ENCODE peak calls at places on chromosomes 4 and X, in nine cellular contexts. D is thyroid gland, O is IMR-90, E is ovary, W is OCI-LY7, M is retinal pigment epithelial cell, Z is mammary epithelial cell, U is GM13977, R is A549. A is an unnamed sample.

GRCh38 chr4:110586137-110586850 is 36.6 kb downstream of the PITX2 start:
- DNase-seq in R (peak), W (peak), D (no peak), Z (peak), O (peak), U (peak), M (peak), E (no peak), A (no peak)

GRCh38 chr4:25913056-25913850 is 767 bp upstream of the SMIM20 start:
- DNase-seq in D (peak), U (peak), R (no peak), O (peak), E (peak), Z (no peak), W (peak), M (no peak), A (no peak)

GRCh38 chr4:31592293-31592692 is 872.1 kb downstream of the PCDH7 start:
- DNase-seq in Z (no peak), D (no peak), O (no peak), E (no peak), R (no peak), U (no peak), W (no peak), M (no peak), A (no peak)

GRCh38 chr4:55635760-55636621 is at the start of gene NMU:
- DNase-seq in M (no peak), Z (peak), E (no peak), O (no peak), R (no peak), D (peak), W (no peak), U (peak), A (peak)

GRCh38 chr4:47031713-47032404 is 492 bp downstream of the GABRB1 start:
- DNase-seq in O (no peak), R (no peak), D (peak), W (no peak), E (no peak), M (no peak), Z (peak), U (no peak), A (no peak)

GRCh38 chr4:54229631-54230478 is 762 bp downstream of the PDGFRA start:
- DNase-seq in O (peak), E (peak), W (no peak), M (no peak), D (no peak), R (no peak), U (peak), Z (no peak), A (peak)

GRCh38 chr4:54493862-54494261 is 163.9 kb upstream of the KIT start:
- DNase-seq in Z (no peak), W (no peak), U (no peak), M (no peak), R (no peak), D (no peak), O (peak), E (no peak), A (no peak)

GRCh38 chrX:153933751-153934472 is 925 bp downstream of the NAA10 start:
- DNase-seq in O (peak), W (no peak), U (no peak), R (no peak), E (no peak), M (no peak), D (no peak), Z (peak), A (no peak)

GRCh38 chr4:2071252-2071911 is 12.3 kb downstream of the NAT8L start:
- DNase-seq in Z (no peak), E (no peak), O (no peak), D (peak), U (no peak), M (no peak), W (no peak), R (no peak), A (peak)

GRCh38 chr4:167210166-167210565 is 24.1 kb downstream of the SPOCK3 start:
- DNase-seq in E (no peak), M (no peak), O (no peak), R (no peak), Z (no peak), U (no peak), W (no peak), D (no peak), A (no peak)

GRCh38 chr4:7295201-7295916 is 103.0 kb downstream of the SORCS2 start:
- DNase-seq in D (peak), M (no peak), R (no peak), O (no peak), E (peak), U (no peak), Z (no peak), W (no peak), A (no peak)

GRCh38 chrX:99301990-99302389 is 1108.1 kb downstream of the PCDH19 start:
- DNase-seq in Z (no peak), M (no peak), R (no peak), U (peak), E (no peak), W (peak), O (no peak), D (no peak), A (no peak)

GRCh38 chr4:142265536-142265935 is 580.6 kb downstream of the INPP4B start:
- DNase-seq in W (no peak), O (peak), U (no peak), D (no peak), R (peak), M (peak), E (no peak), Z (peak), A (no peak)

GRCh38 chr4:167854881-167855280 is 237.5 kb upstream of the ANXA10 start:
- DNase-seq in Z (no peak), W (no peak), R (no peak), M (no peak), E (no peak), D (no peak), O (no peak), U (no peak), A (no peak)

GRCh38 chr4:179867300-179867878 is 2375.8 kb upstream of the TENM3 start:
- DNase-seq in U (peak), R (peak), Z (peak), M (no peak), D (peak), W (peak), E (no peak), O (peak), A (peak)

GRCh38 chr4:83046693-83047473 is 11.9 kb downstream of the COPS4 start:
- DNase-seq in E (no peak), Z (no peak), W (no peak), D (no peak), M (no peak), O (no peak), R (no peak), U (no peak), A (no peak)

GRCh38 chr4:126733301-126733700 is 899.5 kb upstream of the INTU start:
- DNase-seq in Z (no peak), M (no peak), W (no peak), O (peak), D (no peak), U (no peak), R (no peak), E (no peak), A (no peak)

GRCh38 chrX:20061869-20062254 is 54.8 kb downstream of the MAP7D2 start:
- DNase-seq in U (no peak), M (peak), O (peak), R (no peak), D (peak), E (no peak), W (no peak), Z (peak), A (no peak)

GRCh38 chrX:6184900-6185515 is 43.7 kb downstream of the NLGN4X start:
- DNase-seq in O (no peak), E (no peak), M (no peak), D (no peak), U (no peak), Z (peak), R (no peak), W (peak), A (no peak)

GRCh38 chr4:158170691-158171455 is 2.0 kb downstream of the GASK1B start:
- DNase-seq in E (peak), D (no peak), R (no peak), M (no peak), U (peak), O (peak), W (no peak), Z (peak), A (peak)

GRCh38 chrX:94053575-94053974 is 379.6 kb downstream of the FAM133A start:
- DNase-seq in R (no peak), D (no peak), W (no peak), E (no peak), O (no peak), U (no peak), M (no peak), Z (peak), A (no peak)

GRCh38 chrX:94057385-94057784 is 383.4 kb downstream of the FAM133A start:
- DNase-seq in Z (peak), D (no peak), O (no peak), M (no peak), E (no peak), R (no peak), U (no peak), W (no peak), A (no peak)

GRCh38 chrX:94058728-94059382 is 384.8 kb downstream of the FAM133A start:
- DNase-seq in D (no peak), R (no peak), U (peak), Z (peak), O (no peak), E (no peak), M (no peak), W (peak), A (no peak)
- TF ChIP-seq CTCF in D (peak), R (peak), U (peak), Z (peak), O (peak), E (no peak), M (peak), W (peak), A (peak)

DNA sequence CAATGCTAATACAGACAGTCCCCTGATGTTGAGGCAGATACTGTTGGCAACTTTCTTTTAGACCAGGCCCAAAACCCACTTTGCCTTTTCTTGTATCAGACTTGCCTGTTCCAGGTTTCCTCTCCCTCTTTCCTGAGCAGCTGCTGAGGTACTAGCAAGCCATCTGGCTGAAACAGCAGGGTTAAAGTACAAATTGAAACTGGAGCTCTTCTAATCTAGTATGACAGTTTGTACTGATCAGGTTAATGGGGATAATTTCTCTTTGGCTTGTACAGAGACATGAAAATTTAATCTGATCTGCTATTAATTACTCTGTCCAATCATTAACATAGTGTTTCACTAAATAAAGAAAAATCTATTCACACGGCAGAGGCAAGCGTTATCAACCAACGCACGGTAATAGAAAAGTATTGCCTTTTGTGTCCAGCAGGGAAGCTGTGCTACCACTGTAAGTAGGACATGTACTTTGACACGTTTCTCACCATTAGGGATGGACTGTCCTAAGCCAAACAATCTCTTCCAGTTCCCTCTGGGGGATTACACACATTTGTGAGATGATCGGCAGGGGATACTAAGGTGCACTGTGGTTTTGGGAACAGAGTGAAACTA is 71.1 kb downstream of the IGSF1 start:
- DNase-seq in D (no peak), U (no peak), W (no peak), Z (no peak), E (no peak), O (no peak), R (no peak), M (no peak), A (no peak)
- TF ChIP-seq CTCF in D (no peak), U (no peak), W (no peak), Z (no peak), E (no peak), O (no peak), R (no peak), M (no peak), A (no peak)

DNA sequence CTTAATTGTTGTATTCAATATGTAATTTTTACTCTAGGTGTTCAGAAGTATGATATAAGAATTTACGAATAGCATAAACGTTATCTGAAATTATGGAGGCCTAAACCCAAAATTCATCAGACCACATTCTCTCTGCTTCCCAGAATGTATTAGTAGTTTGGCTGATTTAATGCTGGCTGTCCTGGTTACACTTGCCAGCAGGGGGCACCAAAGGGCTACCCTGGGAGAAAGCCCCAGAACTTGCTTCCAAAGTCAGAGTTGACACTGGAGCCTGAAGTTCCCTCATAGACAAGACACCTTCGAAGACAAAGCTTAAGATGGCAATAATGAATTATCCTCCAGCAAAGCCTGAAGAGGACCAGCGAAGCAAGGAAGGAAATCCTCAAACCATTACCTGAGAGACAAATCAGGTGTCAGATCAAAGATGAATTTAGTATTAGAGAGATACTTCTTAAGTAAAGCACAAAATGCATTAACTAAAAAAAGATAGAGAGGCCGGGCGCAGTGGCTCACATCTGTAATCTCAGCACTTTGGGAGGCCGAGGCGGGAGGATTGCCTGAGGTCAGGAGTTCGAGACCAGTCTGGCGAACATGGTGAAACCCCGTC is 11.3 kb upstream of the ANOS1 start:
- DNase-seq in M (no peak), D (peak), E (peak), R (no peak), U (peak), O (peak), Z (peak), W (peak), A (peak)
- TF ChIP-seq CTCF in M (peak), D (peak), E (no peak), R (peak), U (peak), O (peak), Z (peak), W (peak), A (peak)

GRCh38 chrX:10254746-10255145 is 98.0 kb downstream of the CLCN4 start:
- DNase-seq in U (no peak), R (peak), D (no peak), Z (peak), W (no peak), E (no peak), M (no peak), O (no peak), A (no peak)
- TF ChIP-seq CTCF in U (no peak), R (peak), D (no peak), Z (no peak), W (peak), E (no peak), M (peak), O (peak), A (no peak)

GRCh38 chr4:77878176-77878575 is 15.5 kb downstream of the MRPL1 start:
- DNase-seq in R (no peak), D (no peak), W (no peak), O (no peak), E (no peak), M (no peak), U (no peak), Z (no peak), A (no peak)

GRCh38 chr4:77877167-77877566 is 14.5 kb downstream of the MRPL1 start:
- DNase-seq in M (no peak), O (no peak), W (no peak), E (no peak), U (no peak), Z (no peak), D (no peak), R (no peak), A (no peak)

GRCh38 chr4:77880784-77881183 is 18.2 kb downstream of the MRPL1 start:
- DNase-seq in E (no peak), R (no peak), M (no peak), U (no peak), Z (peak), D (no peak), W (no peak), O (no peak), A (no peak)

GRCh38 chr4:77877771-77878170 is 15.1 kb downstream of the MRPL1 start:
- DNase-seq in R (no peak), O (no peak), U (no peak), Z (no peak), E (no peak), D (no peak), M (no peak), W (no peak), A (no peak)

DNA sequence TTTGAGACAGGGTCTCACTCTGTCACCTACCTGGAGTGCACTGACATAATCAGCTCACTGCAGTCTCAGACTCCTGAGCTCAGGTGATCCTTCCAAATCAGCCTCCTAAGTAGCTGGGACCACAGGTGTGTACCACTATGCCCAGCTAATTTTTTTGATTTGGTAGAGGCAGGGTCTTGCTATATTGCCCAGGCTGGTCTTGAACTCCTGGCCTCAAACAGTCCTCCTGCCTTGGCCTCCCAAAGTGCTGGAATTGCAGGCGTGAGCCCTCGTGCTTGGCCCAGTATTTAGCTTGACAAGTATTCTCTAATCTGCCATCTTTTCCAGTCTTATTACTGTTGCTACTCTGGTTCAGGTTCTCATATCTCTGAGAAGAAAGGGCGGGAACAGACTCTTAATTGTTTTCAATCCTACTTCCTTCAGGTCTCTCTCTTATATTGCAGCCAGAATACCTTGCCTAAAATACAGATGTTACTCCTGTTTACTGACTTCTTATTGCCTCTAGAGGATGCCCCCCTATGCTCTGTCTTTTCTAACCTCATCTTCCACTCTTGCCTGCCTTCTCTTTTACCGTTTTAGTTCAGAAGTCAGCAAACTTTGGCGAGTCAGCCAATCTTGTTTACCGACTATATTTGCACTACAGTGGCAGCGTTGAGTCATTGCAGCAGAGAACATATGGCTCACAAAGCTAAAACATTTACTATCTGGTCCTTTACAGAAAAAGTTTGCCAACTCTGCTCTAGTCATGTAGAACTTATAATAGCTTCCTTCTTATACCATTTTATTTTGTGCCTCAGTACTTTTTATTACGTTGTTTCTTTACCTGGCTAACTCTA is 19.0 kb downstream of the MRPL1 start:
- DNase-seq in E (no peak), M (no peak), D (no peak), W (no peak), R (no peak), O (peak), Z (peak), U (no peak), A (no peak)
- TF ChIP-seq CTCF in E (no peak), M (no peak), D (no peak), W (no peak), R (no peak), O (no peak), Z (no peak), U (no peak), A (no peak)

GRCh38 chr4:115906428-115906827 is 793.0 kb upstream of the NDST4 start:
- DNase-seq in O (no peak), U (no peak), E (no peak), Z (no peak), R (peak), W (no peak), M (no peak), D (no peak), A (no peak)
- TF ChIP-seq CTCF in O (no peak), U (no peak), E (no peak), Z (peak), R (no peak), W (no peak), M (peak), D (no peak), A (peak)

DNA sequence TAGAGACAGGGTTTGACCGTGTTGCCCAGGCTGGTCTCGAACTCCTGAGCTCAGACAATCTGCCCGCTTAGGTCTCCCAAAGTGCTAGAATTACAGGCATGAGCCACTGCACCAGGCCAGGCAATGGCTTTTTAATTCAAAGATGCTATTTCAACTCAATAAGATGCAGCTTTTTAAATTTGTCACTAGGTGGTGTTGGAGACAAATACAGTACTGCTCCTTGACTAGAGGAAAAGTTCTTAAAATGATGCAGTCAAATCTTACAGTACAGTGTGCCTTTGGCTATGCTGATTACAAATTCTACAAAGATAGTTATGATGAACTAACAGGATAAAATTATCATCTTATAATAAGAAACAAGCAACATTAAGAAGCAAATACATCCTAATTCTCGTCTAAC is 441.1 kb downstream of the KCNIP4 start:
- DNase-seq in W (peak), E (no peak), R (no peak), O (no peak), Z (peak), D (no peak), M (no peak), U (no peak), A (no peak)
- TF ChIP-seq CTCF in W (peak), E (no peak), R (no peak), O (no peak), Z (peak), D (no peak), M (peak), U (peak), A (peak)